ENCODE peak calls at places on chromosomes 5 and 9, in nine cellular contexts. Y, L, K, U, E, I, S, F and B are unnamed samples.

GRCh38 chr9:71612889-71613288 is 155.4 kb downstream of the CEMIP2 start:
- DNase-seq in I (no peak), L (no peak), K (no peak), F (no peak), U (no peak), Y (no peak), E (no peak), S (no peak), B (no peak)

GRCh38 chr9:112503170-112503569 is 16.5 kb downstream of the KIAA1958 start:
- DNase-seq in L (no peak), Y (no peak), F (peak), U (no peak), S (no peak), I (no peak), E (no peak), K (no peak), B (no peak)

GRCh38 chr9:89254058-89254772 is 56.8 kb upstream of the CKS2 start:
- DNase-seq in S (no peak), F (no peak), I (no peak), L (no peak), K (no peak), U (no peak), Y (no peak), E (no peak), B (no peak)

GRCh38 chr5:35134278-35135030 is 86.7 kb upstream of the AGXT2 start:
- DNase-seq in S (no peak), E (no peak), L (no peak), I (no peak), F (no peak), K (no peak), Y (no peak), U (no peak), B (no peak)

GRCh38 chr5:96279796-96280542 is 153.1 kb downstream of the PCSK1 start:
- DNase-seq in E (peak), F (no peak), S (no peak), U (no peak), I (no peak), L (peak), Y (peak), K (no peak), B (peak)

GRCh38 chr5:39948867-39949468 is 524.2 kb upstream of the DAB2 start:
- DNase-seq in U (peak), K (peak), E (peak), F (no peak), S (no peak), I (peak), L (peak), Y (peak), B (peak)

GRCh38 chr5:147267082-147267832 is 32.4 kb downstream of the STK32A start:
- DNase-seq in S (no peak), E (no peak), I (no peak), L (no peak), Y (no peak), F (no peak), U (no peak), K (no peak), B (no peak)

GRCh38 chr5:6338871-6339270 is 39.5 kb downstream of the MED10 start:
- DNase-seq in F (no peak), U (no peak), E (no peak), I (no peak), K (no peak), Y (no peak), L (no peak), S (no peak), B (no peak)

GRCh38 chr5:26791433-26791832 is 247.0 kb downstream of the CDH9 start:
- DNase-seq in E (peak), S (no peak), Y (no peak), I (no peak), L (no peak), U (no peak), K (no peak), F (no peak), B (no peak)

GRCh38 chr5:64612349-64612961 is 77.8 kb upstream of the SHISAL2B start:
- DNase-seq in F (no peak), Y (no peak), E (peak), U (no peak), I (no peak), S (no peak), K (peak), L (peak), B (peak)

GRCh38 chr5:123795688-123796087 is 283.7 kb downstream of the CSNK1G3 start:
- DNase-seq in E (no peak), K (no peak), S (no peak), Y (no peak), I (no peak), L (peak), U (no peak), F (no peak), B (peak)

GRCh38 chr9:136050266-136050705 is 44.8 kb downstream of the NACC2 start:
- DNase-seq in F (no peak), E (no peak), S (no peak), L (no peak), I (no peak), U (no peak), Y (no peak), K (no peak), B (no peak)

GRCh38 chr5:429453-430188 is 13.4 kb upstream of the EXOC3 start:
- DNase-seq in Y (no peak), L (no peak), K (no peak), S (no peak), U (no peak), F (peak), I (no peak), E (no peak), B (peak)

GRCh38 chr9:16044116-16044881 is 491.5 kb downstream of the CCDC171 start:
- DNase-seq in U (no peak), E (peak), L (peak), F (no peak), S (no peak), I (no peak), K (no peak), Y (no peak), B (peak)

GRCh38 chr9:90476058-90476457 is 166.6 kb downstream of the DIRAS2 start:
- DNase-seq in U (no peak), L (no peak), S (no peak), Y (no peak), I (no peak), F (no peak), K (no peak), E (no peak), B (no peak)

GRCh38 chr5:22514231-22514630 is 338.9 kb downstream of the CDH12 start:
- DNase-seq in Y (no peak), F (no peak), E (no peak), K (no peak), I (no peak), U (no peak), L (peak), S (no peak), B (no peak)

GRCh38 chr5:44294492-44294891 is 94.7 kb downstream of the FGF10 start:
- DNase-seq in U (no peak), Y (no peak), K (no peak), F (no peak), E (peak), L (peak), S (no peak), I (no peak), B (no peak)

GRCh38 chr9:122228191-122228905 is 409 bp downstream of the LHX6 start:
- DNase-seq in F (no peak), K (no peak), S (no peak), I (no peak), E (no peak), U (no peak), L (no peak), Y (no peak), B (no peak)

GRCh38 chr9:37692622-37693221 is 42.0 kb downstream of the FRMPD1 start:
- DNase-seq in E (peak), L (no peak), Y (no peak), S (no peak), F (no peak), U (no peak), K (no peak), I (no peak), B (no peak)

GRCh38 chr9:93810028-93810971 is 144.9 kb downstream of the BARX1 start:
- DNase-seq in S (no peak), F (peak), L (no peak), I (no peak), U (no peak), Y (no peak), K (no peak), E (no peak), B (no peak)

GRCh38 chr5:39891376-39891775 is 466.6 kb upstream of the DAB2 start:
- DNase-seq in U (no peak), F (no peak), I (no peak), E (peak), K (no peak), Y (no peak), S (no peak), L (peak), B (peak)

GRCh38 chr5:178774446-178774845 is 44.0 kb upstream of the ZNF354A start:
- DNase-seq in U (no peak), F (no peak), K (no peak), Y (no peak), L (no peak), I (no peak), S (no peak), E (no peak), B (no peak)

GRCh38 chr5:180777475-180777874 is 25.1 kb downstream of the MGAT1 start:
- DNase-seq in K (no peak), I (no peak), L (no peak), U (no peak), S (no peak), Y (no peak), F (no peak), E (no peak), B (no peak)

GRCh38 chr5:74149395-74149794 is 491.1 kb downstream of the ENC1 start:
- DNase-seq in E (peak), L (peak), U (no peak), I (no peak), F (peak), Y (no peak), K (no peak), S (no peak), B (peak)

GRCh38 chr5:174599992-174600391 is 124.4 kb upstream of the MSX2 start:
- DNase-seq in S (no peak), K (no peak), U (no peak), I (no peak), F (peak), Y (no peak), E (no peak), L (no peak), B (no peak)

GRCh38 chr5:1471240-1471853 is 26.1 kb upstream of the SLC6A3 start:
- DNase-seq in E (no peak), U (no peak), Y (no peak), K (no peak), I (no peak), F (peak), L (no peak), S (no peak), B (no peak)

GRCh38 chr5:13740471-13740870 is 204.0 kb downstream of the DNAH5 start:
- DNase-seq in K (no peak), E (no peak), F (no peak), U (no peak), Y (no peak), S (no peak), I (no peak), L (no peak), B (no peak)

GRCh38 chr9:114314256-114314867 is 8.5 kb upstream of the ORM1 start:
- DNase-seq in I (no peak), E (no peak), L (no peak), F (no peak), Y (no peak), U (no peak), K (no peak), S (no peak), B (no peak)

GRCh38 chr5:32534056-32534455 is 51.3 kb upstream of the SUB1 start:
- DNase-seq in I (no peak), F (no peak), K (peak), Y (no peak), L (no peak), E (no peak), S (no peak), U (no peak), B (no peak)